ENCODE peak calls at places on chromosome 19, in nine cellular contexts. K, X, C, I, L, J, G, S and T are unnamed samples.

GRCh38 chr19:48415395-48415794 is 21.9 kb downstream of the GRIN2D start:
- DNase-seq in S (peak; percentile 66), G (peak; percentile 76), X (peak; percentile 90), I (peak; percentile 99), C (peak; percentile 78), K (peak; percentile 81), J (peak; percentile 89), L (peak; percentile 80), T (peak; percentile 87)

GRCh38 chr19:6204212-6204611 is 68.7 kb downstream of the ACSBG2 start:
- DNase-seq in G (no peak), I (no peak), L (no peak), S (no peak), K (no peak), X (no peak), J (no peak), C (no peak), T (no peak)

GRCh38 chr19:15107056-15108010 is at the start of gene SYDE1:
- DNase-seq in X (no peak), L (no peak), S (peak; percentile 73), K (peak; percentile 56), J (no peak), G (peak; percentile 68), C (peak; percentile 61), I (peak; percentile 92), T (no peak)

GRCh38 chr19:20423381-20424207 is 142.0 kb downstream of the ZNF737 start:
- DNase-seq in K (peak; percentile 54), G (peak; percentile 52), I (peak; percentile 73), J (peak; percentile 81), L (peak; percentile 70), X (peak; percentile 75), C (peak; percentile 47), S (peak; percentile 60), T (no peak)

GRCh38 chr19:29098863-29099481 is 114.0 kb downstream of the UQCRFS1 start:
- DNase-seq in J (peak; percentile 59), L (no peak), S (no peak), G (peak; percentile 34), C (peak; percentile 84), K (peak; percentile 57), I (no peak), X (peak; percentile 54), T (no peak)

GRCh38 chr19:4206818-4207484 is 22.4 kb upstream of the EBI3 start:
- DNase-seq in X (no peak), I (peak; percentile 45), K (no peak), L (no peak), J (no peak), S (no peak), G (no peak), C (no peak), T (no peak)

GRCh38 chr19:51163257-51163656 is 21.2 kb downstream of the SIGLEC7 start:
- DNase-seq in G (no peak), S (no peak), X (no peak), K (no peak), J (no peak), L (no peak), C (no peak), I (peak; percentile 13), T (no peak)

GRCh38 chr19:44845286-44845611 is 848 bp upstream of the NECTIN2 start:
- DNase-seq in L (no peak), J (peak; percentile 67), K (no peak), G (no peak), X (peak; percentile 50), C (peak; percentile 43), I (no peak), S (no peak), T (no peak)

GRCh38 chr19:6440905-6441304 is 7.3 kb upstream of the SLC25A41 start:
- DNase-seq in G (no peak), I (no peak), X (no peak), L (no peak), K (no peak), C (no peak), J (no peak), S (no peak), T (no peak)

GRCh38 chr19:17202249-17202648 is 12.9 kb upstream of the USE1 start:
- DNase-seq in C (no peak), J (no peak), I (peak; percentile 52), G (no peak), K (no peak), S (no peak), L (no peak), X (no peak), T (no peak)

GRCh38 chr19:33906578-33907335 is 110.1 kb downstream of the KCTD15 start:
- DNase-seq in C (peak; percentile 20), J (peak; percentile 49), S (no peak), I (peak; percentile 74), G (peak; percentile 13), X (no peak), K (peak; percentile 18), L (peak; percentile 79), T (no peak)

GRCh38 chr19:39167461-39168257 is 29.1 kb upstream of the NCCRP1 start:
- DNase-seq in X (peak; percentile 70), S (no peak), K (no peak), I (peak; percentile 38), L (peak; percentile 76), G (no peak), C (no peak), J (peak; percentile 79), T (no peak)
- TF ChIP-seq CTCF in X (no peak), S (no peak), K (no peak), I (no peak), L (no peak), G (no peak), C (no peak), J (no peak), T (no peak)

GRCh38 chr19:46975918-46976782 is 43.5 kb upstream of the NPAS1 start:
- DNase-seq in S (peak; percentile 85), L (peak; percentile 84), J (peak; percentile 90), G (peak; percentile 90), X (peak; percentile 89), I (peak; percentile 82), K (peak; percentile 96), C (peak; percentile 98), T (peak; percentile 53)

GRCh38 chr19:46975011-46975917 is 44.4 kb upstream of the NPAS1 start:
- DNase-seq in C (no peak), X (no peak), K (no peak), J (no peak), L (no peak), I (no peak), G (no peak), S (no peak), T (no peak)

GRCh38 chr19:46976845-46977320 is 42.8 kb upstream of the NPAS1 start:
- DNase-seq in I (peak; percentile 70), X (peak; percentile 56), L (no peak), C (peak; percentile 64), G (no peak), S (peak; percentile 68), K (peak; percentile 43), J (no peak), T (no peak)

GRCh38 chr19:46972301-46972700 is 47.3 kb upstream of the NPAS1 start:
- DNase-seq in L (no peak), S (no peak), X (no peak), C (peak; percentile 52), I (no peak), J (no peak), K (no peak), G (no peak), T (no peak)

GRCh38 chr19:46974181-46974580 is 45.5 kb upstream of the NPAS1 start:
- DNase-seq in I (no peak), S (no peak), G (no peak), L (no peak), X (no peak), J (no peak), K (no peak), C (no peak), T (no peak)
- H3K4me1 ChIP-seq in I (peaks cover 28% of the 10 kb centered on the region), S (peaks cover 28% of the 10 kb centered on the region), G (peaks cover 86% of the 10 kb centered on the region), L (peaks cover 33% of the 10 kb centered on the region), X (peaks cover 28% of the 10 kb centered on the region), J (peaks cover 36% of the 10 kb centered on the region), K (peaks cover 92% of the 10 kb centered on the region), C (peaks cover 80% of the 10 kb centered on the region), T (peaks cover 8% of the 10 kb centered on the region)

GRCh38 chr19:1288528-1289394 is 3.1 kb downstream of the EFNA2 start:
- DNase-seq in S (no peak), X (no peak), J (no peak), K (no peak), I (no peak), L (no peak), C (no peak), G (no peak), T (no peak)
- H3K27me3 ChIP-seq in S (no peaks in the 10 kb centered on the region), X (peaks cover 38% of the 10 kb centered on the region), J (peaks cover 89% of the 10 kb centered on the region), K (peaks cover 96% of the 10 kb centered on the region), I (peaks cover 26% of the 10 kb centered on the region), L (no peaks in the 10 kb centered on the region), C (no peaks in the 10 kb centered on the region), G (peaks cover 85% of the 10 kb centered on the region), T (peaks cover 29% of the 10 kb centered on the region)

GRCh38 chr19:57348136-57348535 is 2.9 kb upstream of the ZNF304 start:
- DNase-seq in X (no peak), J (no peak), G (no peak), S (no peak), L (no peak), I (no peak), C (no peak), K (no peak), T (no peak)
- TF ChIP-seq CTCF in X (no peak), J (no peak), G (no peak), S (no peak), L (no peak), I (no peak), C (no peak), K (no peak), T (no peak)